ENCODE peak calls at places on chromosome 20, in eight cellular contexts. I is astrocyte of the spinal cord, F is PC-3, G is lower lobe of right lung, P is endothelial cell of umbilical vein, L is fibroblast of mammary gland, Q is sigmoid colon, A is fibroblast of lung. S is an unnamed sample.
A peak's percentile ranks its signal among the peaks of the same experiment; 100 is the strongest.

GRCh38 chr20:37394543-37395410 is 48.8 kb downstream of the SRC start:
- DNase-seq in I (no peak), F (no peak), G (peak; percentile 40), P (no peak), L (no peak), Q (no peak), A (no peak), S (no peak)

GRCh38 chr20:22795897-22796296 is 211.5 kb upstream of the FOXA2 start:
- DNase-seq in I (peak; percentile 92), F (peak; percentile 97), G (no peak), P (peak; percentile 98), L (peak; percentile 98), Q (peak; percentile 89), A (peak; percentile 98), S (peak; percentile 96)

GRCh38 chr20:56428388-56428787 is 16.3 kb downstream of the CASS4 start:
- DNase-seq in I (no peak), F (no peak), G (no peak), P (no peak), L (no peak), Q (no peak), A (no peak), S (no peak)

GRCh38 chr20:11901127-11901526 is 16.6 kb upstream of the BTBD3 start:
- DNase-seq in I (peak; percentile 88), F (peak; percentile 88), G (no peak), P (no peak), L (peak; percentile 89), Q (no peak), A (peak; percentile 53), S (peak; percentile 45)

GRCh38 chr20:13008761-13009681 is at the start of gene SPTLC3:
- DNase-seq in I (peak; percentile 66), F (peak; percentile 81), G (no peak), P (peak; percentile 16), L (peak; percentile 46), Q (peak; percentile 73), A (peak; percentile 66), S (peak; percentile 59)

GRCh38 chr20:46341374-46342044 is 33.2 kb upstream of the CDH22 start:
- DNase-seq in I (no peak), F (no peak), G (no peak), P (no peak), L (no peak), Q (no peak), A (no peak), S (no peak)

GRCh38 chr20:50110141-50111047 is 2.6 kb downstream of the UBE2V1 start:
- DNase-seq in I (peak; percentile 51), F (peak; percentile 91), G (no peak), P (peak; percentile 83), L (peak; percentile 33), Q (no peak), A (no peak), S (no peak)

GRCh38 chr20:62627901-62628612 is 14.2 kb upstream of the SLCO4A1 start:
- DNase-seq in I (peak; percentile 8), F (peak; percentile 85), G (no peak), P (no peak), L (peak; percentile 53), Q (no peak), A (peak; percentile 55), S (peak; percentile 12)

GRCh38 chr20:56393133-56393472 is 658 bp downstream of the CSTF1 start:
- DNase-seq in I (peak; percentile 19), F (peak; percentile 19), G (no peak), P (peak; percentile 24), L (no peak), Q (no peak), A (no peak), S (peak; percentile 25)

GRCh38 chr20:11333634-11334033 is 584.1 kb upstream of the BTBD3 start:
- DNase-seq in I (no peak), F (no peak), G (no peak), P (no peak), L (no peak), Q (no peak), A (no peak), S (no peak)

GRCh38 chr20:62886709-62887058 is 25.1 kb upstream of the TCFL5 start:
- DNase-seq in I (no peak), F (no peak), G (no peak), P (no peak), L (no peak), Q (no peak), A (no peak), S (no peak)

GRCh38 chr20:56200456-56200855 is 48.1 kb upstream of the MC3R start:
- DNase-seq in I (no peak), F (peak; percentile 6), G (no peak), P (no peak), L (peak; percentile 14), Q (no peak), A (no peak), S (no peak)

GRCh38 chr20:33945391-33946079 is 48.2 kb upstream of the RALY start:
- DNase-seq in I (peak; percentile 49), F (peak; percentile 58), G (no peak), P (no peak), L (peak; percentile 91), Q (no peak), A (peak; percentile 83), S (peak; percentile 74)

GRCh38 chr20:37941332-37941731 is 38.4 kb downstream of the VSTM2L start:
- DNase-seq in I (no peak), F (peak; percentile 10), G (no peak), P (peak; percentile 6), L (no peak), Q (no peak), A (no peak), S (no peak)

DNA sequence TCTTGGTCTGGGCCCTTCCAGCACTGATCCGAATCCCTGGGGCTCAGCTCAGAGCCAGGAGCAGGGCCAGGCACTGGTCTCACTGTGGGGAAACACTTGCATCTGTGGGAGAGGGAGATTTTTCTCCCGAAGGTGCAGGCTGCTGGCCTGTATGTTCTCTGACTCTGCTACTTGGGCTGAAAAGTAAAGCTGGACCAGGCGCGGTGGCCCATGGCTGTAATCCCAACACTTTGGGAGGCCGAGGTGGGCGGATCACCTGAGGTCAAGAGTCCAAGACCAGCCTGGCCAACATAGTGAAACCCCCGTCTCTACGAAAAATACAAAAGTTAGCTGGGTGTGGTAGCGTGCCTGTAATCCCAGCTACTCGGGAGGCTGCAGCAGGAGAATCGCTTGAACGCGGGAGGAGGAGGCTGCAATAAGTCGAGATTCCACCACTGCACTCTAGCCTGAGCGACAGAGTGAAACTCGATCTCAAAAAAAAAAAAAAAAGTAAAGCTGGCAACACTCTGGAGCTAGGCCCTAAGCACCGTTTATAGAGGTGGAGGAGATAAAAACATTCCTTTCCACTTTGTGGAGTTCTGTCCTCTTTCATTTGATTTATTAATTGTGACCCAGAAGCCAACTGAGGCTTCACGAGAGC is 41.7 kb downstream of the JPH2 start:
- DNase-seq in I (no peak), F (no peak), G (no peak), P (no peak), L (no peak), Q (peak; percentile 65), A (no peak), S (no peak)
- H3K4me3 ChIP-seq in I (no peak overlapping the region), F (no peak overlapping the region), G (no peak overlapping the region), P (no peak overlapping the region), L (no peak overlapping the region), Q (no peak overlapping the region), A (no peak overlapping the region), S (no peak overlapping the region)

GRCh38 chr20:42204261-42204660 is 586.1 kb upstream of the CHD6 start:
- DNase-seq in I (no peak), F (no peak), G (no peak), P (no peak), L (no peak), Q (no peak), A (no peak), S (no peak)
- TF ChIP-seq CTCF in I (no peak), F (peak; percentile 14), G (peak; percentile 31), P (no peak), L (no peak), Q (peak; percentile 22), A (no peak), S (no peak)

GRCh38 chr20:29409833-29410804 is 1847.3 kb upstream of the DEFB115 start:
- DNase-seq in I (no peak), F (no peak), G (no peak), P (no peak), L (no peak), Q (no peak), A (no peak), S (no peak)
- H3K4me3 ChIP-seq in I (no peak overlapping the region), F (no peak overlapping the region), G (no peak overlapping the region), P (no peak overlapping the region), L (no peak overlapping the region), Q (no peak overlapping the region), A (no peak overlapping the region), S (no peak overlapping the region)

DNA sequence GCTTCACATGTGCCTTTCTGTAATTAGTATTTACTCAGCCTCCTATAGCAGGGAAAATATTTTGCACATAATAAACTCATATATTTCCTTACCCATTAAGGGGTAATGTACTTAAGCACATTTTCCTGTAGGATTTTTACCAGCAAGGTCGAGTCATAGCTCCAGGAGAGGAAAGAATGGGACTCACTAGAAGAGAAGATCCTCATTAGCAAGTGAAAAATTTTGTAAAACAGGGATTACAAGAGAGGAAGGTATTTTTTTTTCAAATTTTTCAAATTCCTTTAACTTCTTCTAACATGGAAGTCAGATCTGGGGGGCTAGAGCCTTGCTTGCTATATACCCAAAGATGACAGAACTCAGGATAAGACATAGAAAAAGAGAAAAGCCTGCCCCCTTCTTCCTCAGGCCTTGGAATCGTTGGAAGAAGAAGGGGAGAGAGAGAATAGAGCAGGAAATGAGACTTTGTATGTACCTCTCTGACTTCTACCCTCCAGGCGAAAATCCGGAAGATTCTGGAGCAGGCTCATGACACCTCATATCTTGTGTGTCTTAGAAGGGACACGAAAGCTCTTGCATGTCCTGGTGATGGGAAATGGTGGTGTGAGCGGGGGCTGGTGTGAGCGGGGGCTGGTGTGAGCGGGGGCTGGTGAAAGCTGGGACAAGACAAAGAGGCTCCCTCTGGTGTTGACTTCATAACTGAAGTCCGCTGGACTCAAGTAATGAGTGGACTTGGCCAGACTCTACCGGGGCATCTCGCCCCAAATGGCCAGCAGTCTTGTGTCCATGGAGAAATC is 256.9 kb upstream of the PLCB4 start:
- DNase-seq in I (no peak), F (no peak), G (no peak), P (no peak), L (no peak), Q (no peak), A (no peak), S (no peak)
- TF ChIP-seq CTCF in I (no peak), F (no peak), G (no peak), P (no peak), L (no peak), Q (no peak), A (no peak), S (no peak)